ENCODE peak calls at places on chromosomes 16 and 17, in nine cellular contexts. X is foreskin keratinocyte, Q is prostate gland, D is AG04450, G is ovary, F is transverse colon, N is lower lobe of right lung, S is left ventricle myocardium inferior, B is H9. W is an unnamed sample.

GRCh38 chr16:26645629-26646028 is 421.1 kb upstream of the C16orf82 start:
- DNase-seq in X (no peak), Q (no peak), D (no peak), G (no peak), F (no peak), N (no peak), S (no peak), B (peak; percentile 78), W (no peak)

GRCh38 chr17:31486351-31487062 is 95.0 kb downstream of the RAB11FIP4 start:
- DNase-seq in X (no peak), Q (no peak), D (no peak), G (no peak), F (peak; percentile 44), N (peak; percentile 61), S (no peak), B (no peak), W (no peak)

GRCh38 chr16:10729104-10729503 is 14.5 kb upstream of the NUBP1 start:
- DNase-seq in X (no peak), Q (no peak), D (no peak), G (no peak), F (no peak), N (no peak), S (no peak), B (no peak), W (no peak)

GRCh38 chr17:37492167-37492566 is 2.5 kb downstream of the DUSP14 start:
- DNase-seq in X (no peak), Q (no peak), D (no peak), G (no peak), F (no peak), N (no peak), S (no peak), B (no peak), W (no peak)

GRCh38 chr17:56752263-56752662 is 81.5 kb downstream of the C17orf67 start:
- DNase-seq in X (no peak), Q (no peak), D (no peak), G (no peak), F (no peak), N (no peak), S (no peak), B (no peak), W (no peak)

GRCh38 chr17:36503456-36504155 is 17.1 kb downstream of the ZNHIT3 start:
- DNase-seq in X (no peak), Q (no peak), D (no peak), G (no peak), F (no peak), N (no peak), S (no peak), B (no peak), W (no peak)

GRCh38 chr16:46830902-46831647 is at the start of gene C16orf87:
- DNase-seq in X (peak; percentile 61), Q (peak; percentile 88), D (peak; percentile 84), G (peak; percentile 93), F (peak; percentile 93), N (peak; percentile 95), S (peak; percentile 92), B (peak; percentile 92), W (peak; percentile 94)

GRCh38 chr16:50202926-50203624 is 50.0 kb downstream of the TENT4B start:
- DNase-seq in X (peak; percentile 73), Q (no peak), D (no peak), G (no peak), F (no peak), N (no peak), S (no peak), B (no peak), W (no peak)

GRCh38 chr17:42608692-42609181 is 437 bp downstream of the RETREG3 start:
- DNase-seq in X (no peak), Q (no peak), D (no peak), G (no peak), F (no peak), N (peak; percentile 55), S (peak; percentile 20), B (no peak), W (peak; percentile 23)

GRCh38 chr17:10879110-10879509 is 41.2 kb upstream of the PIRT start:
- DNase-seq in X (no peak), Q (peak; percentile 37), D (no peak), G (no peak), F (peak; percentile 59), N (no peak), S (peak; percentile 19), B (peak; percentile 68), W (no peak)

GRCh38 chr16:71367243-71367976 is 8.9 kb downstream of the CALB2 start:
- DNase-seq in X (no peak), Q (no peak), D (no peak), G (no peak), F (peak; percentile 38), N (peak; percentile 59), S (no peak), B (peak; percentile 91), W (no peak)

GRCh38 chr16:54479546-54479945 is 193.0 kb upstream of the IRX3 start:
- DNase-seq in X (no peak), Q (no peak), D (no peak), G (no peak), F (no peak), N (no peak), S (no peak), B (no peak), W (no peak)

DNA sequence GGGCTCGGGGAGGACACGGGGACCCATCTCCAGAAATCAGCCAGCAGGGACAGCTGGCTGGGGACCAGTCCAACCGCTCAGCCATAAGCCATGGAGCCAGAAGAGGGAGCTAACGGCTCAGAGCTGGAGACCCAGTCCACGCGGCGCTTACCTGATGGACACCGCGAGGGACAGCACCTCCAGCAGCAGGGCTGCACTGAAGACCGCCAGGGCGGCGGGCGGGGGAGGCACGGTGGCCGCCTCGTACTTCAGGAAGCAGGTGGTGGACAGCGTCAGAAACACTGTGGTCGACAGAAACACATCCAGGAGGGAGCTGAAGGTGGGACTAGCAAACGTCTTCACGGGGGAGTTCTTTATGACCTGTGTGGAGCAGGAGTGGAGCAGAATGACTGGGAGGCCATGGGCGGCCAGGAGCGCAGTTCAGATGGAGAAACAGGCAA is 102.6 kb upstream of the CREBBP start:
- DNase-seq in X (peak; percentile 8), Q (peak; percentile 79), D (no peak), G (peak; percentile 75), F (peak; percentile 76), N (peak; percentile 73), S (peak; percentile 65), B (peak; percentile 93), W (peak; percentile 58)
- TF ChIP-seq CTCF in X (peak; percentile 78), Q (peak; percentile 88), D (peak; percentile 76), G (peak; percentile 68), F (peak; percentile 74), N (peak; percentile 68), S (peak; percentile 81), B (peak; percentile 87), W (peak; percentile 67)

GRCh38 chr17:2177235-2177811 is 122.4 kb downstream of the HIC1 start:
- DNase-seq in X (peak; percentile 77), Q (peak; percentile 33), D (no peak), G (no peak), F (no peak), N (no peak), S (no peak), B (no peak), W (no peak)
- H3K27ac ChIP-seq in X (peak overlapping the region; percentile 31), Q (peak overlapping the region; percentile 69), D (peak overlapping the region; percentile 54), G (peak overlapping the region; percentile 41), F (peak overlapping the region; percentile 85), N (peak overlapping the region; percentile 74), S (peak overlapping the region; percentile 90), B (no peak overlapping the region), W (no peak overlapping the region)

GRCh38 chr16:78786635-78787034 is 687.2 kb downstream of the WWOX start:
- DNase-seq in X (peak; percentile 62), Q (no peak), D (no peak), G (no peak), F (no peak), N (no peak), S (no peak), B (no peak), W (no peak)
- TF ChIP-seq CTCF in X (no peak), Q (no peak), D (no peak), G (no peak), F (no peak), N (no peak), S (no peak), B (no peak), W (no peak)

DNA sequence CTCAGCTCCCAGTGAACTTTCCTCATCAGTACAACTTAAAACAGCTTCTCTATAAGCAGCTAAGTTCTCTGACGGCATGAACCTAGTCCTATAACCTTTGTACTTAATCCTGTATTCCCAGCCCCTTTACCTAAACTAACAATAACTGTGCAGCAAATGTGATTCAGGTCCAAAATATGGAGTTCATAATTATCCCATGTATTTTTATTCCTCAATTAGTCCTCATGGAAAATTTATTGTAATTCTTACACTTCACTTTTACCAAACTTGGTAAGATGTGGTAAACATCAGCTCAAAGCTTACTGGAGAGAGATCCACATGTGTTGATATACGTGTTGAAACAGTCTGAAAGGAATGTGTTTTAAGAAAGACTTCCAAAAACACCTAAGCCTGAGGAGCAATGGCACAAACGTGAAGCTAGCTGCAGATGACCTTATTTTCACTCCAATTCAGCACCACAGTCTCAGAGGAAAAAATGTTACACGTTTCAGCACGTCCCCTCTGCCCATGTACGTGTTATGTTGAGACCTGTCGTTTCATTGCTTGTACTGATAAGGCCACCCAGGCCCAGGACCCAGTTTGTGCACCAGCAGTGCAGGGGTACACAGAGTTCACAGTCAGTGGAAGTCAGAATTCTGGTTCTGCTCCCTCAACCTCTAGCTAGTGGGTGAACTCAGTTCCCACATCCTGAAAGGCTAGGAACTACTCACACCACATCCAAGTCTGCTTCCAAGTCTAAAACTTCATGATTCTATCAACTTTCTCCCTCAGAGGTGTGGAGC is 7.1 kb downstream of the USP31 start:
- DNase-seq in X (peak; percentile 93), Q (peak; percentile 82), D (no peak), G (no peak), F (no peak), N (no peak), S (no peak), B (no peak), W (no peak)
- H3K27ac ChIP-seq in X (peak overlapping the region; percentile 99), Q (peak overlapping the region; percentile 86), D (no peak overlapping the region), G (no peak overlapping the region), F (peak overlapping the region; percentile 15), N (no peak overlapping the region), S (peak overlapping the region; percentile 97), B (no peak overlapping the region), W (no peak overlapping the region)

DNA sequence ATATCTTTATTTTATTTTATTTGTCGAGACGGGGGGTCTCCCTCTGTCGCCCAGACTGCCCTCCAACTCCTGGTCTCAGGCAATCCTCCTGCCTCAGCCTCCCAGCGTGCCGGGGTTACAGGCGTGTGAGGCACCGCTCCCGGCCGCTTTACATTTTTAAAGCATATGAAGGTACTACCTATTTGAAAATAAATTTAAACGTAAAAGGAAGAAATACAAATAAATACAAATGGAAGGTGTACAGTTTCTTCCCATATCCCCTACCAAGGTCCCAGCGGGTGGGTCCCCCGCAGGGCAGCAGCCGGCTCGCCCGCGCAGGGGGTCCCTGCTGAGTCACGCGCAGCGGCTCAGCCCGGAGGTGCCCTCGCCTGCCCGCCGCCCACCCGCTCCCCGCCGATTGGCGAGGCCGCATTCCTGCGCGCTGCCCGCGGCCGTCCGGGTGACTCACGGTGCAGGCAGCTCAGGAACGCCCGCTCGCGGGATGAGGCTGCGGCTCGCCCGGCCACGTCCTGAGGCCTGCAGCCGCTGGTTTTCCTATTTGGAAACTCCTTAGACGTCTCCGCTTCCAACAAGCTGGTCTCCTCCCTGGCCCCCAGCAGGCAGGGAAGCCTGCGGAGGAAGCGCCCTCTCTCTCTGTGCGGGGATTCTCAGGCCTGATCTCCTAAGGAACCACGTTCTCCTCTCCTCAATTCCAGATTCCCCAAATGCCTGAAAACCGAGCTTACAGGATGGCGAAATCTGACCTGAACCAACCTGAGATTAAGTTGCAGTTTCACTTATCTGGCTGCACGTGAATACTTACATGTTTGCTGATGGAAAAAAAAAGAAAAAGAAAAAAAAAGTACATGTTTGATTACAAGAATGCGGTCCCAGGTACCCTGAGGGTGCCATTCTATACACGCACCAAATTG is 54.8 kb upstream of the MAP3K14 start:
- DNase-seq in X (peak; percentile 93), Q (peak; percentile 82), D (peak; percentile 93), G (peak; percentile 80), F (peak; percentile 82), N (peak; percentile 89), S (peak; percentile 84), B (peak; percentile 98), W (peak; percentile 61)
- TF ChIP-seq CTCF in X (no peak), Q (peak; percentile 2), D (peak; percentile 16), G (no peak), F (no peak), N (no peak), S (no peak), B (no peak), W (no peak)